ENCODE peak calls at places on chromosomes 7 and 10, in six cellular contexts. One of them, this sample, is unnamed.

GRCh38 chr10:63157845-63158624 is 24.9 kb downstream of the NRBF2 start:
- DNase-seq in Calu3: peak
- DNase-seq in AG04449: peak
- DNase-seq in adrenal gland: peak
- DNase-seq in testis: no peak
- DNase-seq in epithelial cell of esophagus: peak
- DNase-seq in this sample: no peak

GRCh38 chr10:78255796-78256638 is 222.4 kb downstream of the RPS24 start:
- DNase-seq in Calu3: peak
- DNase-seq in AG04449: peak
- DNase-seq in adrenal gland: peak
- DNase-seq in testis: peak
- DNase-seq in epithelial cell of esophagus: peak
- DNase-seq in this sample: no peak

GRCh38 chr7:126302639-126303038 is 950.1 kb downstream of the GRM8 start:
- DNase-seq in Calu3: no peak
- DNase-seq in AG04449: no peak
- DNase-seq in adrenal gland: no peak
- DNase-seq in testis: no peak
- DNase-seq in epithelial cell of esophagus: peak
- DNase-seq in this sample: no peak

GRCh38 chr7:113561446-113561845 is 357.4 kb downstream of the PPP1R3A start:
- DNase-seq in Calu3: no peak
- DNase-seq in AG04449: no peak
- DNase-seq in adrenal gland: no peak
- DNase-seq in testis: no peak
- DNase-seq in epithelial cell of esophagus: peak
- DNase-seq in this sample: no peak

GRCh38 chr10:29415876-29416275 is 127.0 kb downstream of the LYZL1 start:
- DNase-seq in Calu3: no peak
- DNase-seq in AG04449: no peak
- DNase-seq in adrenal gland: no peak
- DNase-seq in testis: no peak
- DNase-seq in epithelial cell of esophagus: no peak
- DNase-seq in this sample: no peak

GRCh38 chr7:92785923-92786322 is 50.5 kb downstream of the CDK6 start:
- DNase-seq in Calu3: no peak
- DNase-seq in AG04449: no peak
- DNase-seq in adrenal gland: no peak
- DNase-seq in testis: no peak
- DNase-seq in epithelial cell of esophagus: peak
- DNase-seq in this sample: no peak

GRCh38 chr7:23254051-23254681 is 7.6 kb downstream of the GPNMB start:
- DNase-seq in Calu3: no peak
- DNase-seq in AG04449: no peak
- DNase-seq in adrenal gland: no peak
- DNase-seq in testis: no peak
- DNase-seq in epithelial cell of esophagus: no peak
- DNase-seq in this sample: no peak

GRCh38 chr7:129990403-129991192 is 37.8 kb upstream of the UBE2H start:
- DNase-seq in Calu3: no peak
- DNase-seq in AG04449: no peak
- DNase-seq in adrenal gland: no peak
- DNase-seq in testis: no peak
- DNase-seq in epithelial cell of esophagus: no peak
- DNase-seq in this sample: no peak

GRCh38 chr10:3294919-3295318 is 122.3 kb upstream of the PITRM1 start:
- DNase-seq in Calu3: no peak
- DNase-seq in AG04449: no peak
- DNase-seq in adrenal gland: no peak
- DNase-seq in testis: no peak
- DNase-seq in epithelial cell of esophagus: no peak
- DNase-seq in this sample: peak

GRCh38 chr10:20817646-20818045 is 79.5 kb downstream of the NEBL start:
- DNase-seq in Calu3: no peak
- DNase-seq in AG04449: no peak
- DNase-seq in adrenal gland: no peak
- DNase-seq in testis: no peak
- DNase-seq in epithelial cell of esophagus: peak
- DNase-seq in this sample: no peak

GRCh38 chr10:78552261-78552811 is 516.4 kb upstream of the ZMIZ1 start:
- DNase-seq in Calu3: no peak
- DNase-seq in AG04449: peak
- DNase-seq in adrenal gland: peak
- DNase-seq in testis: peak
- DNase-seq in epithelial cell of esophagus: no peak
- DNase-seq in this sample: no peak

GRCh38 chr7:123260428-123260960 is 60.7 kb upstream of the SLC13A1 start:
- DNase-seq in Calu3: no peak
- DNase-seq in AG04449: no peak
- DNase-seq in adrenal gland: no peak
- DNase-seq in testis: no peak
- DNase-seq in epithelial cell of esophagus: peak
- DNase-seq in this sample: no peak

GRCh38 chr10:83607959-83608745 is 531.2 kb upstream of the GHITM start:
- DNase-seq in Calu3: no peak
- DNase-seq in AG04449: no peak
- DNase-seq in adrenal gland: no peak
- DNase-seq in testis: no peak
- DNase-seq in epithelial cell of esophagus: peak
- DNase-seq in this sample: no peak

DNA sequence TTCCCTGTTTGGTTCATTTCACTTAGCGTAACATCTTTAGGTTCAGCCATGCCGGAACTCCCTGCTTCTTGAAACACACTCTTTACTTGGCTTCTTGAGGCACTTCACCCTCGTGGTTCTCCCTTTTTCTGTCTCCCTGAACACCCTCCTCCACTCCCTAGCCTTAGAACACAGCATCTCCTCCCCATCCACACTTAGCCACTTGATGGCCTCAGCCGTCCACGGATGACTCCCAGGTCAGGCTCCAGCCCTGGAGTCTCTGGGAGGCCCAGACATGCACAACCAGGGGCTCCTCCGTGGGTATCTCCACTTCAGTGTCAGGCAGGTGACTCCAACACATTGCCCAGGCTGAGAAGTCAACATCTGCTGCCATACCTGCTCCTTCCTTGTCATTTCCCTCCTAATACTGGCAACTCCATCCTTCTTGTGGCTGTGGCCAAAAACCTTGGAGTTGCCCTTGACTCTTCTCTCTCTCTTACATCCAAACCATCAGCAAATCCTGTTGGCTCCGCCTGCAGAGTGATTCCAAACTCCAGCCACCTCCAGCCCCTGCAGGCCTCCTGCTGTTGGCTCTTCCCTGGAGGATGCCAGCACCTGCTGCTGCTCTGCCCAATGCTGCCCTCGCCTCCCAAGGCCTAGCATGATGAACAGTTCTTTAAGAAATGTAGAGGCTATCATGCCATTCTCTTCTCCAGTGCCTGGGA is 8.4 kb upstream of the INMT start:
- DNase-seq in Calu3: peak
- DNase-seq in AG04449: no peak
- DNase-seq in adrenal gland: no peak
- DNase-seq in testis: peak
- DNase-seq in epithelial cell of esophagus: peak
- DNase-seq in this sample: no peak
- TF ChIP-seq CTCF in Calu3: no peak
- TF ChIP-seq CTCF in AG04449: peak
- TF ChIP-seq CTCF in adrenal gland: no peak
- TF ChIP-seq CTCF in testis: no peak
- TF ChIP-seq CTCF in epithelial cell of esophagus: no peak
- TF ChIP-seq CTCF in this sample: peak

DNA sequence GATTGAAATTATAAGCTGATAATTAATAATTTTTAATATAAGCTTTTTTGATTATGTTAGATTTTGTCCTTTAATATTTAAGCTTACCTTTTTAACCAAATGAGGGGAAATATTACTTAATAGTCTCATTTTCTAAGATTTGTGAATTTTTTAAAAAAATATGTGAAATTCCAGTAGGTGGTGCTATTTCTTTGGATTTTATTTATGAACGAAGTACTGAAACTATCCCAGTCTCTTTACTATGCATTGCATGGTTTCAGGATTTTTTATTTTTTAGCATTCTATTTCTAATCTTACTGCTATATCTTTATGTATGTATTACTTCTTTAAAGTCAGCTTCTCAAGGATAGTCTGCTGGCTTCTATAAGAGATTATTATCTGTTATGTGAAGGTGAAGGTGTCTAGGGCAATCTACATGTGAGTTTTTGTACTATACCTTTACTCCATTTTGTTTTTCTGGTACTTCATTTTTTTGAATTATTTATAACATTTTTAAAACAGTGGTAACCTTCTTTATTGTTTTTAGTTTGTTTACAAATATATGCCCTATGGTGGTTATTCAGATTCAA is 78.3 kb downstream of the ATRNL1 start:
- DNase-seq in Calu3: no peak
- DNase-seq in AG04449: no peak
- DNase-seq in adrenal gland: no peak
- DNase-seq in testis: no peak
- DNase-seq in epithelial cell of esophagus: peak
- DNase-seq in this sample: no peak
- TF ChIP-seq CTCF in Calu3: peak
- TF ChIP-seq CTCF in AG04449: no peak
- TF ChIP-seq CTCF in adrenal gland: peak
- TF ChIP-seq CTCF in testis: no peak
- TF ChIP-seq CTCF in epithelial cell of esophagus: peak
- TF ChIP-seq CTCF in this sample: peak

GRCh38 chr10:49005270-49005669 is 65.6 kb upstream of the LRRC18 start:
- DNase-seq in Calu3: no peak
- DNase-seq in AG04449: no peak
- DNase-seq in adrenal gland: no peak
- DNase-seq in testis: no peak
- DNase-seq in epithelial cell of esophagus: no peak
- DNase-seq in this sample: peak
- TF ChIP-seq CTCF in Calu3: no peak
- TF ChIP-seq CTCF in AG04449: no peak
- TF ChIP-seq CTCF in adrenal gland: no peak
- TF ChIP-seq CTCF in testis: no peak
- TF ChIP-seq CTCF in epithelial cell of esophagus: no peak
- TF ChIP-seq CTCF in this sample: no peak

DNA sequence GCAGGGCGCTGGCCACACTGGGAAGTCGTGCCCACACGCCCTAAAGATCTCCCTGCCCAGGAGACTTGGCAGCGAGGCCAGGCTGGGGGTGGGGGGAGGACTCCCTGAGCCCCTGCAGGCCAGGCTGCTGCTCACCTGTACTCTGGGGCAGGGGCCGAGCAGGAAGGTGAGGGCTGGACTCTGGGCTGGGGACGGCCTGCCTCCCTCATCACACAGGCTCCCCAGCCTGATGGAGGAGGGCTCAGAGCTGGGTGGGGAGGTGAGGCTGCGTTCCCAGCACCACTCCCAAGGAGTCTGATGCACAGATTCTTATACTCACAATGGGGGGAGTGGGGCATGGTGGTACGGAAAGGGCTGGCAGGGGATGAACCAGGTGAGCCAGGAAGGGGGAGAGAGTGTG is 71.2 kb downstream of the ELFN1 start:
- DNase-seq in Calu3: no peak
- DNase-seq in AG04449: no peak
- DNase-seq in adrenal gland: no peak
- DNase-seq in testis: no peak
- DNase-seq in epithelial cell of esophagus: no peak
- DNase-seq in this sample: no peak
- TF ChIP-seq CTCF in Calu3: no peak
- TF ChIP-seq CTCF in AG04449: no peak
- TF ChIP-seq CTCF in adrenal gland: no peak
- TF ChIP-seq CTCF in testis: no peak
- TF ChIP-seq CTCF in epithelial cell of esophagus: no peak
- TF ChIP-seq CTCF in this sample: no peak

DNA sequence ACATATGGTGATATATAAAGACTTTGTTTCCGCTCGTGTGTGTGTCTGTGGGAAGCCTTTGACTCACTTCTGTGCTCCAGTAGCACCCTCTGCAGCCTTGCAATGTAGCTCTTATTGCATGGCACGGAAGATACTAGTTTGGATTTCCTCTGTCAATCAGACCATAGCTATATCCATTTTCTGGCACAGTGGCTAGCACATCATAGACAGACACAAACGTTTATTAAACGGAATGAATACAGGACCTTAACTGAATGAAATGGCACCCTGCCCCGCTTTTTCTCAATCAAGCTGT is 124.0 kb upstream of the PTPN20 start:
- DNase-seq in Calu3: peak
- DNase-seq in AG04449: no peak
- DNase-seq in adrenal gland: no peak
- DNase-seq in testis: peak
- DNase-seq in epithelial cell of esophagus: peak
- DNase-seq in this sample: no peak
- TF ChIP-seq CTCF in Calu3: no peak
- TF ChIP-seq CTCF in AG04449: peak
- TF ChIP-seq CTCF in adrenal gland: no peak
- TF ChIP-seq CTCF in testis: no peak
- TF ChIP-seq CTCF in epithelial cell of esophagus: peak
- TF ChIP-seq CTCF in this sample: peak

GRCh38 chr7:116173051-116174028 is 37.0 kb upstream of the TES start:
- DNase-seq in Calu3: peak
- DNase-seq in AG04449: no peak
- DNase-seq in adrenal gland: no peak
- DNase-seq in testis: no peak
- DNase-seq in epithelial cell of esophagus: peak
- DNase-seq in this sample: no peak
- TF ChIP-seq CTCF in Calu3: peak
- TF ChIP-seq CTCF in AG04449: no peak
- TF ChIP-seq CTCF in adrenal gland: peak
- TF ChIP-seq CTCF in testis: peak
- TF ChIP-seq CTCF in epithelial cell of esophagus: peak
- TF ChIP-seq CTCF in this sample: peak

GRCh38 chr10:76581685-76582084 is 1055.9 kb downstream of the KCNMA1 start:
- DNase-seq in Calu3: no peak
- DNase-seq in AG04449: no peak
- DNase-seq in adrenal gland: no peak
- DNase-seq in testis: no peak
- DNase-seq in epithelial cell of esophagus: no peak
- DNase-seq in this sample: no peak
- TF ChIP-seq CTCF in Calu3: no peak
- TF ChIP-seq CTCF in AG04449: no peak
- TF ChIP-seq CTCF in adrenal gland: no peak
- TF ChIP-seq CTCF in testis: no peak
- TF ChIP-seq CTCF in epithelial cell of esophagus: no peak
- TF ChIP-seq CTCF in this sample: no peak

GRCh38 chr7:50588937-50589336 is 23.7 kb upstream of the DDC start:
- DNase-seq in Calu3: no peak
- DNase-seq in AG04449: no peak
- DNase-seq in adrenal gland: no peak
- DNase-seq in testis: no peak
- DNase-seq in epithelial cell of esophagus: no peak
- DNase-seq in this sample: peak
- TF ChIP-seq CTCF in Calu3: peak
- TF ChIP-seq CTCF in AG04449: peak
- TF ChIP-seq CTCF in adrenal gland: no peak
- TF ChIP-seq CTCF in testis: no peak
- TF ChIP-seq CTCF in epithelial cell of esophagus: peak
- TF ChIP-seq CTCF in this sample: no peak

DNA sequence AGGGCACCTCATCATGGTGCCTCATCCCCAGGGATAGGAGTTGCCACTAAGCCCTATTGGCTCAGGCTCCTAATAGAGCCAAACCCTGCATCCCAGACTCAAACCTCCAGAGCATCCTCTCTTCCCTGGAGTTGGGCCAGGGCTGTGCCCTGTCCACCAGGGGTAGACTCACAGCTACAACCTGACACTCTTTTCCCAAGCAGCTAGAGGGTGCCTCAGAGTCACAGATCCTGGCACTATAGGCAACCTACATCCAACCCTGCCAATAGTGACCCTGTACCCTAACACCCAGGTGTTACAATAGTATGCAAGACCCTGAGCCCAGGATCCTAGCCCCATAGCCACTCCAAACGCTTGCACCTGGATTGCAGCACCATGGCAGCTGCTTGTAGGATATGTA is 64.0 kb upstream of the PLA2G12B start:
- DNase-seq in Calu3: no peak
- DNase-seq in AG04449: no peak
- DNase-seq in adrenal gland: no peak
- DNase-seq in testis: no peak
- DNase-seq in epithelial cell of esophagus: no peak
- DNase-seq in this sample: no peak
- TF ChIP-seq CTCF in Calu3: no peak
- TF ChIP-seq CTCF in AG04449: no peak
- TF ChIP-seq CTCF in adrenal gland: no peak
- TF ChIP-seq CTCF in testis: no peak
- TF ChIP-seq CTCF in epithelial cell of esophagus: no peak
- TF ChIP-seq CTCF in this sample: no peak